ENCODE peak calls at places on chromosomes 12 and 14, in six cellular contexts. G is foreskin fibroblast; E is CD8-positive, alpha-beta T cell; Z is uterus; P is mesothelial cell of epicardium; C is DND-41. T is an unnamed sample.

GRCh38 chr12:51971679-51972423 is 20.4 kb downstream of the ACVR1B start:
- DNase-seq in Z (no peak), G (no peak), P (no peak), E (no peak), C (no peak), T (no peak)

GRCh38 chr12:48447755-48448154 is 24.6 kb upstream of the ANP32D start:
- DNase-seq in C (no peak), G (no peak), P (no peak), Z (no peak), E (no peak), T (no peak)

GRCh38 chr12:63440063-63440462 is 228.2 kb downstream of the DPY19L2 start:
- DNase-seq in P (no peak), G (no peak), Z (no peak), C (no peak), E (no peak), T (no peak)

GRCh38 chr14:67566908-67567307 is 33.2 kb downstream of the PIGH start:
- DNase-seq in P (no peak), C (no peak), Z (no peak), E (no peak), G (peak; percentile 38), T (peak; percentile 35)

GRCh38 chr14:102796661-102797190 is 19.5 kb downstream of the TRAF3 start:
- DNase-seq in C (no peak), Z (no peak), G (no peak), E (no peak), P (no peak), T (no peak)

GRCh38 chr14:55427439-55427838 is 13.0 kb downstream of the TBPL2 start:
- DNase-seq in P (no peak), C (no peak), G (no peak), E (no peak), Z (no peak), T (no peak)

GRCh38 chr12:80892597-80893445 is 44.9 kb downstream of the LIN7A start:
- DNase-seq in P (no peak), Z (no peak), G (peak; percentile 69), E (no peak), C (no peak), T (peak; percentile 28)

GRCh38 chr12:32918890-32919791 is 22.6 kb upstream of the PKP2 start:
- DNase-seq in P (no peak), Z (no peak), E (no peak), C (no peak), G (no peak), T (no peak)

GRCh38 chr14:23172096-23172495 is 11.4 kb downstream of the SLC7A8 start:
- DNase-seq in Z (peak; percentile 14), C (no peak), E (no peak), G (no peak), P (no peak), T (no peak)

GRCh38 chr12:93302331-93303229 is 75.1 kb upstream of the NUDT4 start:
- DNase-seq in C (no peak), E (no peak), Z (peak; percentile 20), P (no peak), G (peak; percentile 73), T (no peak)

GRCh38 chr12:128817115-128818015 is 6.4 kb downstream of the SLC15A4 start:
- DNase-seq in P (no peak), G (peak; percentile 53), C (no peak), E (no peak), Z (peak; percentile 45), T (no peak)

GRCh38 chr14:32590157-32590556 is 261.1 kb downstream of the AKAP6 start:
- DNase-seq in Z (no peak), G (peak; percentile 44), C (no peak), P (no peak), E (no peak), T (no peak)

GRCh38 chr12:53289891-53290290 is 5.5 kb upstream of the PFDN5 start:
- DNase-seq in P (no peak), C (no peak), Z (no peak), E (no peak), G (peak; percentile 71), T (no peak)

GRCh38 chr12:53286448-53286847 is 8.9 kb upstream of the PFDN5 start:
- DNase-seq in E (no peak), C (no peak), Z (no peak), G (no peak), P (no peak), T (no peak)

GRCh38 chr12:53290661-53291060 is 4.7 kb upstream of the PFDN5 start:
- DNase-seq in Z (no peak), C (no peak), P (no peak), G (peak; percentile 45), E (no peak), T (no peak)

GRCh38 chr12:53288322-53288721 is 7.0 kb upstream of the PFDN5 start:
- DNase-seq in G (no peak), C (no peak), P (no peak), Z (no peak), E (no peak), T (no peak)

GRCh38 chr12:53287741-53288216 is 7.6 kb upstream of the PFDN5 start:
- DNase-seq in Z (peak; percentile 64), G (peak; percentile 79), E (peak; percentile 60), P (no peak), C (peak; percentile 72), T (no peak)
- TF ChIP-seq CTCF in Z (peak; percentile 70), G (peak; percentile 71), E (peak; percentile 62), P (peak; percentile 51), C (peak; percentile 86), T (peak; percentile 69)

DNA sequence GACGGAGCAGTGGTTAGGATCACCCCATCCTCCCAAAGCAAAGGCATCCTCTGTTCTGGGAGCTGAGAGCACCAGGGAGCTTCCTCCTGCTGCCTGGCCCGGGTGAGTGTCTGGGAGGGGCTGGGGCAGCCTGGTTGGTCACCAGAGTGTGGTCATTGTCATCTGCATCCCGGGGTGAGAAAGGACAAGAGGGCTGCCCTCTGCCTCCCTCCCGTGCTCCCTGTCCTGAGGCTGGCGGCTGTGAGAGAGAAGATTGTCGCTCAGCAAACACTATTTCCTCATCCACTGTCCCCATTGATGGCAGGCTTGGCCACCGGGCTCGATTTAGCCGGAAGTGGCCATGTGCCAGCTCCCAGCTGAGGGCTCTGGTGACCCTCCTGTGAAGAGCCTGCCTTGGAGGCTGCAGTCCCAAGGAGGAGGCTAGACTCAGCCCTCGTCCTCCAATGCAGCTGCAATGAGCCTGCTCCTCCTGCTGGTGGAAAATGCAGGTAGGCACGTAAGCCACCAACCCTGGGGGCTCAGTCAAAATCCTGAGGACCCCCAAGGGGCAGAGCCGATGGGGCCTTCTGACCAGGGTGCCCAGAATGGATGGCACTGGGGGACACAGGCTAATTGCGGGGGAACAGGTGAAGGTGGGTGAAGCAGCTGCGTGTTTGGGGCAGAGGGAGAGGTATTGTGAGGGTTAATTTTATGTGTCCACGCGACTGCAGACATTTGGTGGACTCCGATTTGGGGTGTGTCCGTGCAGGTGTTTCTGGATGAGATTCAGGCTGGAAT is 155.7 kb downstream of the KIF26A start:
- DNase-seq in G (no peak), C (no peak), Z (no peak), E (no peak), P (peak; percentile 9), T (no peak)
- TF ChIP-seq CTCF in G (no peak), C (peak; percentile 26), Z (no peak), E (no peak), P (no peak), T (no peak)

GRCh38 chr12:16504200-16504599 is 101.8 kb downstream of the LMO3 start:
- DNase-seq in G (no peak), P (no peak), E (no peak), Z (no peak), C (no peak), T (no peak)
- TF ChIP-seq CTCF in G (no peak), P (no peak), E (no peak), Z (no peak), C (no peak), T (no peak)

GRCh38 chr12:102939670-102940222 is 17.7 kb upstream of the ASCL1 start:
- DNase-seq in C (no peak), P (no peak), Z (no peak), G (no peak), E (no peak), T (no peak)
- TF ChIP-seq CTCF in C (no peak), P (no peak), Z (no peak), G (no peak), E (no peak), T (no peak)

DNA sequence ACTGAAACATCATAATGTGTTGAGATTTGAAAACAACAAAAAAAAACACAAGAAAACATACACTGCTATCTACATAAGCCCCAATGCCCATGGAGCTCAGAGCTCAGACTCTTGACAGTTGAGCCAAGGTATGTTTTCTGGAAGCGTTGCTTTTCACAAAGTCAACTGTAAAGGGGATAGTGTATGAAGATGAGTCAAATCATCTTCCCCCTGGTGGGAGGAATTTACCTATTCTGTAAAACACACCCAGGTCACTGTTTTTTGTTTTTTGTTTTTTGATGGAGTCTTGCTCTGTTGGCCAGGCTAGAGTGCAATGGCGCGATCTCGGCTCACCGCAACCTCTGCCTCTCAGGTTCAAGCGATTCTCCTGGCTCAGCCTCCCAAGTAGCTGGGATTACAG is 361.4 kb upstream of the DIO2 start:
- DNase-seq in E (no peak), C (no peak), Z (no peak), G (no peak), P (no peak), T (no peak)
- TF ChIP-seq CTCF in E (no peak), C (no peak), Z (no peak), G (no peak), P (no peak), T (no peak)

GRCh38 chr14:61254803-61255526 is 26.2 kb downstream of the TMEM30B start:
- DNase-seq in P (no peak), E (no peak), Z (no peak), G (no peak), C (no peak), T (no peak)

GRCh38 chr14:61252354-61253063 is 28.6 kb downstream of the TMEM30B start:
- DNase-seq in C (peak; percentile 75), P (peak; percentile 35), Z (peak; percentile 52), G (peak; percentile 98), E (peak; percentile 21), T (peak; percentile 94)

GRCh38 chr14:61255968-61256367 is 25.2 kb downstream of the TMEM30B start:
- DNase-seq in Z (no peak), E (no peak), C (no peak), G (no peak), P (no peak), T (no peak)

GRCh38 chr14:61250063-61250462 is 31.1 kb downstream of the TMEM30B start:
- DNase-seq in P (no peak), E (no peak), C (no peak), Z (no peak), G (no peak), T (no peak)

DNA sequence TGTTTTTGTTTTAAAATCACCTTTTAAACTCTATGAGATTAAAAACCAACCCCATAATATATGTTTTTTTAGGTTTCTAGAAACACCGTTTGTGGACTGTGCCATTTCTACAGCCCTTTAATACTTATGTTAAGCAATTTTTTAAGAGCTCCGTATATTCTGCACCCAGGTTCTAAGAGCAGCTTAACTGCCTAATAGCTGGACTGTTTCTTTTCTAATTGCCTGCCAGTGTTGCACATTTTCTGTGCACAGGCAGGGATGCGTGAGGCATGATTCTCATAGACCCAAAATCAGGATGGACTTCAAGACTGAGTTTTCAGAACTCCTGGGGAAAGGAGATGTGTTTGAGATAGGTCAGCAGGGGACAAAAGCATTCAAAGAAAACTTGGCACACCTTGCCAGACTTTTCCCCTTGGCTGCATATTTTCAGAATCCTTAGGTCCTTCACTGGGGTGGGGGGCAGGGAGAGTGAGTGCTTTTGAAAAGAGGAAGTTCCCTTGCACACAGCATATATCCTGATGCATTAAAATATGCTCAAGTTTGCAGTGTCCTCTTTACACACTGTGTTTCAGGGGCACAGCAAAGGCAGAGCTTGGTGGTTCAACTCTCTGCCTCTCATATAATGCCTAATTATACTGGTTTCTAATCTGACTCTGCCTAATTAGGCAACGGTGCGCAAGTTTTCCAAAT is 27.9 kb downstream of the TMEM30B start:
- DNase-seq in P (no peak), C (no peak), G (peak; percentile 11), Z (no peak), E (no peak), T (no peak)
- TF ChIP-seq CTCF in P (no peak), C (no peak), G (no peak), Z (no peak), E (peak; percentile 38), T (no peak)

GRCh38 chr12:112473056-112473455 is 54.3 kb downstream of the PTPN11 start:
- DNase-seq in P (no peak), C (no peak), G (peak; percentile 7), Z (no peak), E (no peak), T (no peak)
- TF ChIP-seq CTCF in P (no peak), C (peak; percentile 40), G (peak; percentile 13), Z (no peak), E (no peak), T (peak; percentile 15)